ENCODE peak calls at places on chromosome 7, in ten cellular contexts. One of them, this sample, is unnamed.

GRCh38 chr7:26156454-26157365 is 4.7 kb downstream of the NFE2L3 start:
- DNase-seq in nephron progenitor cell: no peak
- DNase-seq in activated naive CD8-positive, alpha-beta T cell treated with anti-CD3 and anti-CD28 coated beads, Interleukin-2, amount 10 ng/mL, durations not matched to agents 7 days and 5 days: no peak
- DNase-seq in left ventricle myocardium inferior: no peak
- DNase-seq in neural crest cell: no peak
- DNase-seq in left colon: no peak
- DNase-seq in right cardiac atrium: no peak
- DNase-seq in NCI-H1092: no peak
- DNase-seq in activated T-helper 1 cell treated with anti-CD3 and anti-CD28 coated beads, Interleukin-12 subunit alpha, Interleukin-12 subunit beta, Interleukin-2, Interleukin-4 antibody, amounts not matched to agents 30 ng/mL and 10 ng/mL and 1 ng/mL, durations not matched to agents 14 hours and 24 hours and 36 hours: peak
- DNase-seq in substantia nigra: no peak
- DNase-seq in this sample: no peak

GRCh38 chr7:25966469-25966868 is 185.5 kb upstream of the NFE2L3 start:
- DNase-seq in activated naive CD8-positive, alpha-beta T cell treated with anti-CD3 and anti-CD28 coated beads, Interleukin-2, amount 10 ng/mL, durations not matched to agents 7 days and 5 days: no peak
- DNase-seq in neural crest cell: no peak
- DNase-seq in left ventricle myocardium inferior: no peak
- DNase-seq in right cardiac atrium: no peak
- DNase-seq in activated T-helper 1 cell treated with anti-CD3 and anti-CD28 coated beads, Interleukin-12 subunit alpha, Interleukin-12 subunit beta, Interleukin-2, Interleukin-4 antibody, amounts not matched to agents 30 ng/mL and 10 ng/mL and 1 ng/mL, durations not matched to agents 14 hours and 24 hours and 36 hours: no peak
- DNase-seq in nephron progenitor cell: no peak
- DNase-seq in substantia nigra: no peak
- DNase-seq in NCI-H1092: no peak
- DNase-seq in left colon: no peak
- DNase-seq in this sample: no peak

GRCh38 chr7:47100815-47101435 is 481.0 kb downstream of the TNS3 start:
- DNase-seq in right cardiac atrium: peak
- DNase-seq in neural crest cell: peak
- DNase-seq in activated T-helper 1 cell treated with anti-CD3 and anti-CD28 coated beads, Interleukin-12 subunit alpha, Interleukin-12 subunit beta, Interleukin-2, Interleukin-4 antibody, amounts not matched to agents 30 ng/mL and 10 ng/mL and 1 ng/mL, durations not matched to agents 14 hours and 24 hours and 36 hours: no peak
- DNase-seq in left ventricle myocardium inferior: peak
- DNase-seq in nephron progenitor cell: peak
- DNase-seq in NCI-H1092: no peak
- DNase-seq in activated naive CD8-positive, alpha-beta T cell treated with anti-CD3 and anti-CD28 coated beads, Interleukin-2, amount 10 ng/mL, durations not matched to agents 7 days and 5 days: no peak
- DNase-seq in substantia nigra: no peak
- DNase-seq in left colon: peak
- DNase-seq in this sample: peak

GRCh38 chr7:38163671-38164070 is 14.4 kb upstream of the STARD3NL start:
- DNase-seq in substantia nigra: no peak
- DNase-seq in left colon: no peak
- DNase-seq in activated naive CD8-positive, alpha-beta T cell treated with anti-CD3 and anti-CD28 coated beads, Interleukin-2, amount 10 ng/mL, durations not matched to agents 7 days and 5 days: no peak
- DNase-seq in left ventricle myocardium inferior: no peak
- DNase-seq in nephron progenitor cell: no peak
- DNase-seq in activated T-helper 1 cell treated with anti-CD3 and anti-CD28 coated beads, Interleukin-12 subunit alpha, Interleukin-12 subunit beta, Interleukin-2, Interleukin-4 antibody, amounts not matched to agents 30 ng/mL and 10 ng/mL and 1 ng/mL, durations not matched to agents 14 hours and 24 hours and 36 hours: no peak
- DNase-seq in neural crest cell: no peak
- DNase-seq in NCI-H1092: no peak
- DNase-seq in right cardiac atrium: no peak
- DNase-seq in this sample: no peak

GRCh38 chr7:101421123-101421522 is 58.4 kb downstream of the COL26A1 start:
- DNase-seq in right cardiac atrium: no peak
- DNase-seq in neural crest cell: no peak
- DNase-seq in substantia nigra: no peak
- DNase-seq in left colon: no peak
- DNase-seq in nephron progenitor cell: no peak
- DNase-seq in activated naive CD8-positive, alpha-beta T cell treated with anti-CD3 and anti-CD28 coated beads, Interleukin-2, amount 10 ng/mL, durations not matched to agents 7 days and 5 days: no peak
- DNase-seq in NCI-H1092: no peak
- DNase-seq in activated T-helper 1 cell treated with anti-CD3 and anti-CD28 coated beads, Interleukin-12 subunit alpha, Interleukin-12 subunit beta, Interleukin-2, Interleukin-4 antibody, amounts not matched to agents 30 ng/mL and 10 ng/mL and 1 ng/mL, durations not matched to agents 14 hours and 24 hours and 36 hours: no peak
- DNase-seq in left ventricle myocardium inferior: no peak
- DNase-seq in this sample: no peak

GRCh38 chr7:26691886-26692285 is 172.5 kb downstream of the SKAP2 start:
- DNase-seq in neural crest cell: no peak
- DNase-seq in left ventricle myocardium inferior: no peak
- DNase-seq in nephron progenitor cell: no peak
- DNase-seq in left colon: no peak
- DNase-seq in substantia nigra: no peak
- DNase-seq in activated naive CD8-positive, alpha-beta T cell treated with anti-CD3 and anti-CD28 coated beads, Interleukin-2, amount 10 ng/mL, durations not matched to agents 7 days and 5 days: no peak
- DNase-seq in right cardiac atrium: no peak
- DNase-seq in NCI-H1092: no peak
- DNase-seq in activated T-helper 1 cell treated with anti-CD3 and anti-CD28 coated beads, Interleukin-12 subunit alpha, Interleukin-12 subunit beta, Interleukin-2, Interleukin-4 antibody, amounts not matched to agents 30 ng/mL and 10 ng/mL and 1 ng/mL, durations not matched to agents 14 hours and 24 hours and 36 hours: no peak
- DNase-seq in this sample: no peak

GRCh38 chr7:123784263-123784662 is 35.5 kb upstream of the WASL start:
- DNase-seq in substantia nigra: no peak
- DNase-seq in neural crest cell: no peak
- DNase-seq in activated T-helper 1 cell treated with anti-CD3 and anti-CD28 coated beads, Interleukin-12 subunit alpha, Interleukin-12 subunit beta, Interleukin-2, Interleukin-4 antibody, amounts not matched to agents 30 ng/mL and 10 ng/mL and 1 ng/mL, durations not matched to agents 14 hours and 24 hours and 36 hours: no peak
- DNase-seq in left colon: no peak
- DNase-seq in activated naive CD8-positive, alpha-beta T cell treated with anti-CD3 and anti-CD28 coated beads, Interleukin-2, amount 10 ng/mL, durations not matched to agents 7 days and 5 days: no peak
- DNase-seq in right cardiac atrium: no peak
- DNase-seq in left ventricle myocardium inferior: no peak
- DNase-seq in nephron progenitor cell: no peak
- DNase-seq in NCI-H1092: no peak
- DNase-seq in this sample: no peak

GRCh38 chr7:130369110-130369711 is 11.1 kb upstream of the CPA1 start:
- DNase-seq in activated T-helper 1 cell treated with anti-CD3 and anti-CD28 coated beads, Interleukin-12 subunit alpha, Interleukin-12 subunit beta, Interleukin-2, Interleukin-4 antibody, amounts not matched to agents 30 ng/mL and 10 ng/mL and 1 ng/mL, durations not matched to agents 14 hours and 24 hours and 36 hours: no peak
- DNase-seq in left colon: peak
- DNase-seq in substantia nigra: no peak
- DNase-seq in NCI-H1092: no peak
- DNase-seq in left ventricle myocardium inferior: no peak
- DNase-seq in right cardiac atrium: no peak
- DNase-seq in nephron progenitor cell: no peak
- DNase-seq in neural crest cell: no peak
- DNase-seq in activated naive CD8-positive, alpha-beta T cell treated with anti-CD3 and anti-CD28 coated beads, Interleukin-2, amount 10 ng/mL, durations not matched to agents 7 days and 5 days: peak
- DNase-seq in this sample: no peak

GRCh38 chr7:15131661-15132060 is 229.1 kb upstream of the DGKB start:
- DNase-seq in neural crest cell: no peak
- DNase-seq in left colon: no peak
- DNase-seq in nephron progenitor cell: no peak
- DNase-seq in substantia nigra: no peak
- DNase-seq in NCI-H1092: no peak
- DNase-seq in right cardiac atrium: no peak
- DNase-seq in activated naive CD8-positive, alpha-beta T cell treated with anti-CD3 and anti-CD28 coated beads, Interleukin-2, amount 10 ng/mL, durations not matched to agents 7 days and 5 days: no peak
- DNase-seq in activated T-helper 1 cell treated with anti-CD3 and anti-CD28 coated beads, Interleukin-12 subunit alpha, Interleukin-12 subunit beta, Interleukin-2, Interleukin-4 antibody, amounts not matched to agents 30 ng/mL and 10 ng/mL and 1 ng/mL, durations not matched to agents 14 hours and 24 hours and 36 hours: no peak
- DNase-seq in left ventricle myocardium inferior: no peak
- DNase-seq in this sample: no peak

GRCh38 chr7:285731-286130 is 4.2 kb upstream of the FOXL3 start:
- DNase-seq in activated naive CD8-positive, alpha-beta T cell treated with anti-CD3 and anti-CD28 coated beads, Interleukin-2, amount 10 ng/mL, durations not matched to agents 7 days and 5 days: no peak
- DNase-seq in activated T-helper 1 cell treated with anti-CD3 and anti-CD28 coated beads, Interleukin-12 subunit alpha, Interleukin-12 subunit beta, Interleukin-2, Interleukin-4 antibody, amounts not matched to agents 30 ng/mL and 10 ng/mL and 1 ng/mL, durations not matched to agents 14 hours and 24 hours and 36 hours: no peak
- DNase-seq in nephron progenitor cell: no peak
- DNase-seq in right cardiac atrium: no peak
- DNase-seq in substantia nigra: no peak
- DNase-seq in NCI-H1092: no peak
- DNase-seq in left ventricle myocardium inferior: no peak
- DNase-seq in neural crest cell: no peak
- DNase-seq in left colon: no peak
- DNase-seq in this sample: no peak

GRCh38 chr7:150451097-150451793 is 815 bp downstream of the GIMAP8 start:
- DNase-seq in NCI-H1092: no peak
- DNase-seq in left colon: peak
- DNase-seq in left ventricle myocardium inferior: peak
- DNase-seq in nephron progenitor cell: peak
- DNase-seq in right cardiac atrium: peak
- DNase-seq in activated naive CD8-positive, alpha-beta T cell treated with anti-CD3 and anti-CD28 coated beads, Interleukin-2, amount 10 ng/mL, durations not matched to agents 7 days and 5 days: peak
- DNase-seq in substantia nigra: peak
- DNase-seq in neural crest cell: no peak
- DNase-seq in activated T-helper 1 cell treated with anti-CD3 and anti-CD28 coated beads, Interleukin-12 subunit alpha, Interleukin-12 subunit beta, Interleukin-2, Interleukin-4 antibody, amounts not matched to agents 30 ng/mL and 10 ng/mL and 1 ng/mL, durations not matched to agents 14 hours and 24 hours and 36 hours: peak
- DNase-seq in this sample: peak